ENCODE peak calls at places on chromosomes 3 and 15, in four cellular contexts. K is sigmoid colon, C is A549, L is stomach. W is an unnamed sample.

GRCh38 chr3:21226086-21226485 is 524.9 kb downstream of the ZNF385D start:
- DNase-seq in L (no peak), C (no peak), K (no peak), W (no peak)

GRCh38 chr3:110579841-110580550 is 491.6 kb upstream of the NECTIN3 start:
- DNase-seq in K (no peak), C (no peak), L (no peak), W (no peak)

GRCh38 chr15:35499723-35500122 is 46.2 kb downstream of the DPH6 start:
- DNase-seq in L (no peak), K (no peak), C (no peak), W (no peak)

GRCh38 chr3:114527036-114527644 is 233.3 kb downstream of the TIGIT start:
- DNase-seq in K (no peak), C (peak; percentile 3), L (no peak), W (no peak)

GRCh38 chr3:82353281-82354171 is 592.1 kb upstream of the GBE1 start:
- DNase-seq in L (no peak), K (no peak), C (no peak), W (peak; percentile 26)

GRCh38 chr15:64706011-64706911 is 69.1 kb downstream of the RBPMS2 start:
- DNase-seq in L (no peak), C (no peak), K (no peak), W (no peak)

GRCh38 chr3:122000936-122001605 is 21.0 kb downstream of the ILDR1 start:
- DNase-seq in K (no peak), C (no peak), L (no peak), W (no peak)

GRCh38 chr15:74400915-74401757 is 32.6 kb downstream of the SEMA7A start:
- DNase-seq in C (no peak), L (no peak), K (no peak), W (no peak)

GRCh38 chr15:74365619-74366445 is 1.6 kb downstream of the CYP11A1 start:
- DNase-seq in K (peak; percentile 81), C (no peak), L (no peak), W (peak; percentile 75)

GRCh38 chr15:40722934-40723333 is 28.0 kb downstream of the RAD51 start:
- DNase-seq in C (no peak), K (no peak), L (no peak), W (no peak)

GRCh38 chr3:196688349-196688748 is 23.7 kb downstream of the CEP19 start:
- DNase-seq in L (no peak), C (no peak), K (peak; percentile 69), W (no peak)

GRCh38 chr3:87260270-87260669 is 16.1 kb downstream of the POU1F1 start:
- DNase-seq in K (no peak), L (peak; percentile 38), C (peak; percentile 28), W (no peak)

GRCh38 chr3:126340081-126340511 is 17.1 kb downstream of the KLF15 start:
- DNase-seq in K (peak; percentile 60), L (peak; percentile 41), C (no peak), W (peak; percentile 21)

GRCh38 chr15:42149493-42150245 is 6.8 kb downstream of the PLA2G4F start:
- DNase-seq in C (no peak), K (no peak), L (peak; percentile 21), W (no peak)

GRCh38 chr3:354433-354832 is 157.9 kb downstream of the CHL1 start:
- DNase-seq in K (no peak), C (peak; percentile 15), L (no peak), W (no peak)

GRCh38 chr15:99507016-99507731 is 58.6 kb upstream of the MEF2A start:
- DNase-seq in C (no peak), L (no peak), K (no peak), W (peak; percentile 71)

GRCh38 chr15:68578175-68578959 is 426 bp upstream of the CORO2B start:
- DNase-seq in K (peak; percentile 89), L (peak; percentile 48), C (no peak), W (peak; percentile 88)

GRCh38 chr3:152556731-152557254 is 278.1 kb upstream of the P2RY1 start:
- DNase-seq in K (no peak), C (no peak), L (no peak), W (peak; percentile 37)

GRCh38 chr15:70200511-70200991 is 102.8 kb upstream of the TLE3 start:
- DNase-seq in L (no peak), C (no peak), K (no peak), W (no peak)

GRCh38 chr15:79213650-79214049 is 68.9 kb upstream of the ANKRD34C start:
- DNase-seq in L (no peak), C (no peak), K (no peak), W (no peak)

GRCh38 chr15:38017721-38018120 is 83.3 kb downstream of the TMCO5A start:
- DNase-seq in L (no peak), C (no peak), K (no peak), W (no peak)

GRCh38 chr15:100041380-100041779 is 300.4 kb downstream of the ADAMTS17 start:
- DNase-seq in K (no peak), C (no peak), L (no peak), W (no peak)

GRCh38 chr3:127720161-127720823 is 47.5 kb downstream of the ABTB1 start:
- DNase-seq in K (peak; percentile 43), C (no peak), L (no peak), W (no peak)

GRCh38 chr3:189502256-189502655 is 128.9 kb upstream of the TP63 start:
- DNase-seq in C (no peak), K (no peak), L (no peak), W (no peak)

GRCh38 chr3:13484861-13485590 is 4.9 kb downstream of the HDAC11 start:
- DNase-seq in C (no peak), L (peak; percentile 96), K (peak; percentile 84), W (peak; percentile 43)

GRCh38 chr3:100097919-100098896 is 16.1 kb downstream of the FILIP1L start:
- DNase-seq in K (no peak), C (no peak), L (no peak), W (peak; percentile 32)

GRCh38 chr3:125119752-125120369 is 64.1 kb upstream of the HEG1 start:
- DNase-seq in K (no peak), C (no peak), L (no peak), W (no peak)

GRCh38 chr15:61383421-61383820 is 154.3 kb upstream of the RORA start:
- DNase-seq in K (no peak), L (no peak), C (no peak), W (no peak)

GRCh38 chr3:20573175-20573574 is 387.2 kb upstream of the SGO1 start:
- DNase-seq in K (no peak), C (no peak), L (no peak), W (no peak)

GRCh38 chr3:169771651-169772529 is 1.3 kb upstream of the MYNN start:
- DNase-seq in L (peak; percentile 46), C (peak; percentile 35), K (peak; percentile 69), W (peak; percentile 72)

GRCh38 chr3:97958396-97958795 is 13.8 kb downstream of the RIOX2 start:
- DNase-seq in C (no peak), K (no peak), L (no peak), W (no peak)

GRCh38 chr3:51963951-51964451 is 3.3 kb downstream of the PCBP4 start:
- DNase-seq in L (no peak), C (no peak), K (no peak), W (no peak)

GRCh38 chr3:188396251-188396650 is 242.3 kb downstream of the LPP start:
- DNase-seq in L (no peak), C (no peak), K (no peak), W (no peak)

GRCh38 chr15:59701880-59702279 is 12.8 kb upstream of the BNIP2 start:
- DNase-seq in K (no peak), C (no peak), L (no peak), W (no peak)

GRCh38 chr15:28896944-28897343 is 11.2 kb downstream of the APBA2 start:
- DNase-seq in L (no peak), C (no peak), K (no peak), W (no peak)

GRCh38 chr3:69113536-69113935 is 8.9 kb downstream of the LMOD3 start:
- DNase-seq in C (no peak), K (no peak), L (no peak), W (no peak)

GRCh38 chr3:69118555-69118954 is 3.8 kb downstream of the LMOD3 start:
- DNase-seq in L (no peak), K (no peak), C (no peak), W (no peak)

GRCh38 chr3:69115731-69116130 is 6.7 kb downstream of the LMOD3 start:
- DNase-seq in L (no peak), C (no peak), K (no peak), W (no peak)

GRCh38 chr3:69116897-69117296 is 5.5 kb downstream of the LMOD3 start:
- DNase-seq in C (no peak), L (peak; percentile 47), K (no peak), W (no peak)

DNA sequence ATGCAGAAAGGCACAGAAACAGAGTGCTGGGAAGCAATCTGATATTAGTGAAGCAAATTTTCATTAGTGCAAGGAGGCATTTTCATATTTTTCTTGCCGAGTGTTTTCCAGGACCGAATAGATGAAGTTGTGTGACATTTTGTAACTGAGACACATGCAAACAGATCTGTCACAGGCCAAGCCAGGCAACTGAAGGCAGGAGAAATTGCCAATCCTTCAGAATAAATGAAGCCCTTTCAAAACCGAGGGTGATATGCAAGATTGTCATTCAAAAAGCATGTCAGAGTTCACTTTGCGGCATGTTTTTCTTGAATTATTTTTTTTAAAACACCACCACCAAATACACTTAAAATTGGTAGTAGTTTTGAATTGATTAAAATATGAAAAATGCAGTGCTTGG is 6.2 kb downstream of the LMOD3 start:
- DNase-seq in K (no peak), C (no peak), L (no peak), W (no peak)
- TF ChIP-seq EP300 in K (no peak), C (no peak), L (no peak), W (no peak)

GRCh38 chr3:60240558-60240957 is 1010.7 kb downstream of the FHIT start:
- DNase-seq in L (no peak), C (no peak), K (no peak), W (no peak)
- H3K27ac ChIP-seq in L (no peak overlapping the region), C (no peak overlapping the region), K (no peak overlapping the region), W (no peak overlapping the region)

DNA sequence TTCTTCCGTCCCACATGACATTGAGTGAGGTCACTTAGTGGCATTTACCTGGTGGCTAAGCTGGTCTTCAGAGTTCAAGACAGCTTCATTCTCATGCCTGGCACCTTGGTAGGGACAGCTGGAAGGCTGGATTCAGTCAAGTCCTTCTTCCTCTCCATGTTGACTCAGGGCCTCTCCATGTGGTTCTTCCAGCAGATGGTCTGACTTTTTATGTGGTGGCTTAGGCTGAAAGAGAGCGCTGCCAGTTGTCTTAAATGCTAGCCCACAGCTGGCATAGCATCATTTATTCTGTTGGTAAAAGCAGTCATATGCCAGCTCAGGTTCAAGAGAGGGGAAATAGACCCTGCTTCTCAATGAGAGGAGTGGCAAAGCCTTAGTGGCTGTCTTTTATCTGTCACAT is 53.0 kb upstream of the CTDSPL start:
- DNase-seq in C (no peak), K (peak; percentile 2), L (no peak), W (no peak)
- TF ChIP-seq EP300 in C (no peak), K (no peak), L (no peak), W (no peak)

GRCh38 chr3:156761713-156762575 is 64.2 kb upstream of the LEKR1 start:
- DNase-seq in K (no peak), C (no peak), L (no peak), W (no peak)
- H3K27ac ChIP-seq in K (peak overlapping the region; percentile 3), C (no peak overlapping the region), L (no peak overlapping the region), W (no peak overlapping the region)

GRCh38 chr3:50625131-50625878 is 8.4 kb downstream of the MAPKAPK3 start:
- DNase-seq in C (no peak), K (no peak), L (no peak), W (no peak)
- TF ChIP-seq EP300 in C (no peak), K (no peak), L (no peak), W (no peak)

GRCh38 chr3:160758929-160759577 is 3.0 kb downstream of the PPM1L start:
- DNase-seq in C (no peak), L (no peak), K (no peak), W (no peak)
- H3K27ac ChIP-seq in C (no peak overlapping the region), L (peak overlapping the region; percentile 38), K (no peak overlapping the region), W (no peak overlapping the region)

W was measured in ovary.